ENCODE peak calls at places on chromosomes 5 and 9, in six cellular contexts. One of them, this sample, is unnamed.

GRCh38 chr5:87787640-87788039 is 374.9 kb upstream of the CCNH start:
- DNase-seq in tibial nerve: no peak
- DNase-seq in psoas muscle: no peak
- DNase-seq in mesendoderm: peak; percentile 6
- DNase-seq in heart left ventricle: no peak
- DNase-seq in ovary: no peak
- DNase-seq in this sample: no peak

GRCh38 chr5:51018423-51018822 is 352.0 kb downstream of the PARP8 start:
- DNase-seq in heart left ventricle: no peak
- DNase-seq in tibial nerve: no peak
- DNase-seq in psoas muscle: no peak
- DNase-seq in mesendoderm: no peak
- DNase-seq in ovary: no peak
- DNase-seq in this sample: no peak

GRCh38 chr5:39863926-39864572 is 439.3 kb upstream of the DAB2 start:
- DNase-seq in psoas muscle: no peak
- DNase-seq in tibial nerve: no peak
- DNase-seq in mesendoderm: peak; percentile 3
- DNase-seq in ovary: no peak
- DNase-seq in heart left ventricle: no peak
- DNase-seq in this sample: no peak

GRCh38 chr9:128048663-128049062 is 18.5 kb downstream of the NAIF1 start:
- DNase-seq in tibial nerve: no peak
- DNase-seq in heart left ventricle: no peak
- DNase-seq in psoas muscle: no peak
- DNase-seq in mesendoderm: no peak
- DNase-seq in ovary: no peak
- DNase-seq in this sample: no peak

GRCh38 chr5:151222769-151223446 is 984 bp downstream of the CCDC69 start:
- DNase-seq in heart left ventricle: peak; percentile 72
- DNase-seq in ovary: no peak
- DNase-seq in tibial nerve: no peak
- DNase-seq in mesendoderm: no peak
- DNase-seq in psoas muscle: peak; percentile 59
- DNase-seq in this sample: no peak

GRCh38 chr5:153756540-153756939 is 266.1 kb downstream of the GRIA1 start:
- DNase-seq in mesendoderm: peak; percentile 64
- DNase-seq in psoas muscle: no peak
- DNase-seq in ovary: no peak
- DNase-seq in tibial nerve: no peak
- DNase-seq in heart left ventricle: no peak
- DNase-seq in this sample: no peak

GRCh38 chr5:117872798-117873368 is 1115.5 kb downstream of the DTWD2 start:
- DNase-seq in tibial nerve: no peak
- DNase-seq in heart left ventricle: no peak
- DNase-seq in psoas muscle: no peak
- DNase-seq in ovary: no peak
- DNase-seq in mesendoderm: peak; percentile 39
- DNase-seq in this sample: no peak

GRCh38 chr5:123681061-123681460 is 169.1 kb downstream of the CSNK1G3 start:
- DNase-seq in mesendoderm: no peak
- DNase-seq in tibial nerve: no peak
- DNase-seq in ovary: no peak
- DNase-seq in psoas muscle: no peak
- DNase-seq in heart left ventricle: no peak
- DNase-seq in this sample: no peak

GRCh38 chr9:128724744-128725211 is 851 bp upstream of the ZDHHC12 start:
- DNase-seq in heart left ventricle: peak; percentile 86
- DNase-seq in ovary: peak; percentile 75
- DNase-seq in tibial nerve: peak; percentile 47
- DNase-seq in psoas muscle: peak; percentile 67
- DNase-seq in mesendoderm: peak; percentile 96
- DNase-seq in this sample: peak; percentile 74

GRCh38 chr9:115399026-115399425 is 281.1 kb upstream of the TNC start:
- DNase-seq in tibial nerve: no peak
- DNase-seq in heart left ventricle: no peak
- DNase-seq in mesendoderm: peak; percentile 21
- DNase-seq in ovary: no peak
- DNase-seq in psoas muscle: no peak
- DNase-seq in this sample: no peak

GRCh38 chr9:36730414-36730813 is 157.7 kb downstream of the MELK start:
- DNase-seq in heart left ventricle: no peak
- DNase-seq in psoas muscle: no peak
- DNase-seq in tibial nerve: no peak
- DNase-seq in ovary: no peak
- DNase-seq in mesendoderm: no peak
- DNase-seq in this sample: no peak

GRCh38 chr5:73558950-73559349 is 6.5 kb downstream of the ANKRA2 start:
- DNase-seq in tibial nerve: no peak
- DNase-seq in ovary: no peak
- DNase-seq in heart left ventricle: no peak
- DNase-seq in psoas muscle: no peak
- DNase-seq in mesendoderm: no peak
- DNase-seq in this sample: no peak

GRCh38 chr5:140631831-140632365 is 1.1 kb downstream of the CD14 start:
- DNase-seq in heart left ventricle: no peak
- DNase-seq in tibial nerve: no peak
- DNase-seq in mesendoderm: no peak
- DNase-seq in ovary: peak; percentile 34
- DNase-seq in psoas muscle: peak; percentile 25
- DNase-seq in this sample: no peak

GRCh38 chr9:128005938-128006337 is 25.1 kb upstream of the EEIG1 start:
- DNase-seq in psoas muscle: peak; percentile 41
- DNase-seq in mesendoderm: no peak
- DNase-seq in heart left ventricle: peak; percentile 59
- DNase-seq in tibial nerve: no peak
- DNase-seq in ovary: peak; percentile 46
- DNase-seq in this sample: no peak

GRCh38 chr5:168736201-168736940 is 157.2 kb upstream of the PANK3 start:
- DNase-seq in tibial nerve: no peak
- DNase-seq in ovary: no peak
- DNase-seq in heart left ventricle: no peak
- DNase-seq in mesendoderm: no peak
- DNase-seq in psoas muscle: no peak
- DNase-seq in this sample: no peak

GRCh38 chr9:99134893-99135341 is 30.0 kb downstream of the TGFBR1 start:
- DNase-seq in psoas muscle: no peak
- DNase-seq in heart left ventricle: no peak
- DNase-seq in ovary: no peak
- DNase-seq in tibial nerve: no peak
- DNase-seq in mesendoderm: no peak
- DNase-seq in this sample: no peak

GRCh38 chr5:31537856-31538255 is 5.8 kb downstream of the C5orf22 start:
- DNase-seq in tibial nerve: no peak
- DNase-seq in ovary: no peak
- DNase-seq in psoas muscle: no peak
- DNase-seq in mesendoderm: no peak
- DNase-seq in heart left ventricle: no peak
- DNase-seq in this sample: no peak

GRCh38 chr9:18746631-18747030 is 272.7 kb downstream of the ADAMTSL1 start:
- DNase-seq in mesendoderm: no peak
- DNase-seq in tibial nerve: no peak
- DNase-seq in psoas muscle: no peak
- DNase-seq in ovary: no peak
- DNase-seq in heart left ventricle: no peak
- DNase-seq in this sample: no peak

GRCh38 chr9:130433947-130434262 is 10.9 kb upstream of the ASS1 start:
- DNase-seq in psoas muscle: no peak
- DNase-seq in tibial nerve: no peak
- DNase-seq in mesendoderm: no peak
- DNase-seq in ovary: no peak
- DNase-seq in heart left ventricle: no peak
- DNase-seq in this sample: no peak

GRCh38 chr5:90174236-90174635 is 235.3 kb downstream of the CETN3 start:
- DNase-seq in psoas muscle: no peak
- DNase-seq in ovary: no peak
- DNase-seq in mesendoderm: no peak
- DNase-seq in tibial nerve: no peak
- DNase-seq in heart left ventricle: no peak
- DNase-seq in this sample: no peak

GRCh38 chr5:38673671-38674071 is 117.2 kb upstream of the LIFR start:
- DNase-seq in tibial nerve: no peak
- DNase-seq in ovary: no peak
- DNase-seq in heart left ventricle: no peak
- DNase-seq in psoas muscle: no peak
- DNase-seq in mesendoderm: peak; percentile 75
- DNase-seq in this sample: no peak

GRCh38 chr9:95098391-95098921 is 219.1 kb downstream of the FANCC start:
- DNase-seq in tibial nerve: no peak
- DNase-seq in psoas muscle: no peak
- DNase-seq in heart left ventricle: peak; percentile 19
- DNase-seq in mesendoderm: no peak
- DNase-seq in ovary: no peak
- DNase-seq in this sample: no peak

GRCh38 chr9:94156549-94157407 is 72.5 kb downstream of the PTPDC1 start:
- DNase-seq in heart left ventricle: peak; percentile 92
- DNase-seq in ovary: peak; percentile 59
- DNase-seq in psoas muscle: peak; percentile 71
- DNase-seq in mesendoderm: no peak
- DNase-seq in tibial nerve: peak; percentile 73
- DNase-seq in this sample: peak; percentile 60

GRCh38 chr9:6845881-6846280 is 88.1 kb downstream of the KDM4C start:
- DNase-seq in psoas muscle: no peak
- DNase-seq in tibial nerve: no peak
- DNase-seq in mesendoderm: peak; percentile 81
- DNase-seq in heart left ventricle: no peak
- DNase-seq in ovary: no peak
- DNase-seq in this sample: no peak

GRCh38 chr9:18741880-18742279 is 267.9 kb downstream of the ADAMTSL1 start:
- DNase-seq in psoas muscle: no peak
- DNase-seq in tibial nerve: no peak
- DNase-seq in mesendoderm: peak; percentile 87
- DNase-seq in heart left ventricle: no peak
- DNase-seq in ovary: no peak
- DNase-seq in this sample: no peak

GRCh38 chr9:17772223-17772622 is 193.4 kb downstream of the SH3GL2 start:
- DNase-seq in tibial nerve: no peak
- DNase-seq in psoas muscle: no peak
- DNase-seq in mesendoderm: no peak
- DNase-seq in ovary: no peak
- DNase-seq in heart left ventricle: no peak
- DNase-seq in this sample: no peak

GRCh38 chr5:15547440-15547839 is 47.5 kb downstream of the FBXL7 start:
- DNase-seq in tibial nerve: no peak
- DNase-seq in heart left ventricle: no peak
- DNase-seq in mesendoderm: no peak
- DNase-seq in psoas muscle: no peak
- DNase-seq in ovary: no peak
- DNase-seq in this sample: no peak

DNA sequence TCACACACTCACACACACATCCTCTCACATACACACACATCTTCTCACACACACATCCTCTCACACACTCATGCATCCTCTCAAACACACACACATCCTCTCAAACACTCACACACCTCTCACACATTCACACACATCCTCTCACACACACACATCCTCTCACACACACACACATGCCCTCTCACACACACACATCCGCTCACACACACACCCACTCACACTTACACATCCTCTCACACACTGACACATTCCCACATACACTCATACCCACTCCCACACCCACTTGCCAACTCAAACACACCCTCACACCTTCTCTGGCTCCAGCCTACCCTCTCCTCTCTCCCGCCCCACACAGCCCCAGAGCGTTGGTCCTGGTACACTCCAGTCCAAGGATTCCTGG is 127.9 kb upstream of the SLC30A5 start:
- DNase-seq in heart left ventricle: no peak
- DNase-seq in tibial nerve: no peak
- DNase-seq in psoas muscle: no peak
- DNase-seq in ovary: no peak
- DNase-seq in mesendoderm: no peak
- DNase-seq in this sample: no peak
- H3K27ac ChIP-seq in heart left ventricle: no peak overlapping the region
- H3K27ac ChIP-seq in tibial nerve: no peak overlapping the region
- H3K27ac ChIP-seq in psoas muscle: no peak overlapping the region
- H3K27ac ChIP-seq in ovary: no peak overlapping the region
- H3K27ac ChIP-seq in mesendoderm: no peak overlapping the region
- H3K27ac ChIP-seq in this sample: no peak overlapping the region

GRCh38 chr9:135038826-135039225 is 48.6 kb upstream of the OLFM1 start:
- DNase-seq in ovary: no peak
- DNase-seq in tibial nerve: no peak
- DNase-seq in mesendoderm: no peak
- DNase-seq in psoas muscle: no peak
- DNase-seq in heart left ventricle: no peak
- DNase-seq in this sample: no peak
- H3K27me3 ChIP-seq in ovary: no peaks in the 10 kb centered on the region
- H3K27me3 ChIP-seq in tibial nerve: no peaks in the 10 kb centered on the region
- H3K27me3 ChIP-seq in mesendoderm: no peaks in the 10 kb centered on the region
- H3K27me3 ChIP-seq in psoas muscle: peaks cover 8% of the 10 kb centered on the region
- H3K27me3 ChIP-seq in heart left ventricle: peaks cover 8% of the 10 kb centered on the region
- H3K27me3 ChIP-seq in this sample: no peaks in the 10 kb centered on the region

GRCh38 chr9:137311171-137311970 is 9.3 kb upstream of the NRARP start:
- DNase-seq in mesendoderm: no peak
- DNase-seq in heart left ventricle: no peak
- DNase-seq in tibial nerve: no peak
- DNase-seq in psoas muscle: no peak
- DNase-seq in ovary: no peak
- DNase-seq in this sample: no peak
- H3K4me3 ChIP-seq in mesendoderm: no peak overlapping the region
- H3K4me3 ChIP-seq in heart left ventricle: no peak overlapping the region
- H3K4me3 ChIP-seq in tibial nerve: no peak overlapping the region
- H3K4me3 ChIP-seq in psoas muscle: no peak overlapping the region
- H3K4me3 ChIP-seq in ovary: no peak overlapping the region
- H3K4me3 ChIP-seq in this sample: no peak overlapping the region

GRCh38 chr9:120711354-120711753 is 2.9 kb downstream of the MEGF9 start:
- DNase-seq in tibial nerve: no peak
- DNase-seq in mesendoderm: no peak
- DNase-seq in ovary: no peak
- DNase-seq in psoas muscle: no peak
- DNase-seq in heart left ventricle: no peak
- DNase-seq in this sample: no peak
- H3K27ac ChIP-seq in tibial nerve: no peak overlapping the region
- H3K27ac ChIP-seq in mesendoderm: no peak overlapping the region
- H3K27ac ChIP-seq in ovary: no peak overlapping the region
- H3K27ac ChIP-seq in psoas muscle: peak overlapping the region; percentile 75
- H3K27ac ChIP-seq in heart left ventricle: no peak overlapping the region
- H3K27ac ChIP-seq in this sample: peak overlapping the region; percentile 90

DNA sequence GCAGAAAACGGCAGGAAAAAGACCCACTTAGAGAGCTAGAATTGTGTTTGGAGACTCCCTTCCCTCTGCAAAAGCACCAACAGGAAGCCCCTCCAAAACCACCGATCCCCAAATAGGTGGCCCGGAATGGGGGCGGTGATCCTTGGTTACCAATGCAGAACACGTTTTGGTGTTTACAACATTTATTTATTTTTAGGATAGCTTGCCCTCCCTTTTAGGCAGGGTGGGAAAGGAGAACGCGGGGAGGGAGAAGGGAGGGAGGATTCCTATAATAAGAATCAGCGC is 579 bp upstream of the NTRK2 start:
- DNase-seq in psoas muscle: no peak
- DNase-seq in heart left ventricle: no peak
- DNase-seq in mesendoderm: no peak
- DNase-seq in ovary: no peak
- DNase-seq in tibial nerve: no peak
- DNase-seq in this sample: peak; percentile 49
- H3K27me3 ChIP-seq in psoas muscle: peaks cover 3% of the 10 kb centered on the region
- H3K27me3 ChIP-seq in heart left ventricle: peaks cover 49% of the 10 kb centered on the region
- H3K27me3 ChIP-seq in mesendoderm: peaks cover 22% of the 10 kb centered on the region
- H3K27me3 ChIP-seq in ovary: no peaks in the 10 kb centered on the region
- H3K27me3 ChIP-seq in tibial nerve: no peaks in the 10 kb centered on the region
- H3K27me3 ChIP-seq in this sample: no peaks in the 10 kb centered on the region

GRCh38 chr9:92276223-92277007 is 17.1 kb downstream of the IARS1 start:
- DNase-seq in heart left ventricle: no peak
- DNase-seq in psoas muscle: no peak
- DNase-seq in ovary: no peak
- DNase-seq in mesendoderm: no peak
- DNase-seq in tibial nerve: no peak
- DNase-seq in this sample: no peak
- H3K4me3 ChIP-seq in heart left ventricle: no peak overlapping the region
- H3K4me3 ChIP-seq in psoas muscle: no peak overlapping the region
- H3K4me3 ChIP-seq in ovary: no peak overlapping the region
- H3K4me3 ChIP-seq in mesendoderm: no peak overlapping the region
- H3K4me3 ChIP-seq in tibial nerve: no peak overlapping the region
- H3K4me3 ChIP-seq in this sample: no peak overlapping the region

This sample was measured in dorsolateral prefrontal cortex.